ENCODE peak calls at places on chromosomes 1 and 21, in four cellular contexts. Y is dorsolateral prefrontal cortex, F is Calu3, D is epithelial cell of esophagus. X is an unnamed sample.

GRCh38 chr1:229380514-229381160 is 37.8 kb upstream of the CCSAP start:
- DNase-seq in D (no peak), Y (no peak), F (no peak), X (no peak)

GRCh38 chr1:228430243-228430642 is 13.6 kb upstream of the TRIM17 start:
- DNase-seq in D (peak), F (no peak), Y (no peak), X (no peak)

GRCh38 chr1:47827032-47827585 is 170.1 kb downstream of the TRABD2B start:
- DNase-seq in F (no peak), D (no peak), Y (no peak), X (no peak)

GRCh38 chr1:234675561-234675960 is 65.6 kb upstream of the IRF2BP2 start:
- DNase-seq in Y (no peak), D (no peak), F (no peak), X (peak)

GRCh38 chr1:37574834-37575479 is 18.2 kb downstream of the DNALI1 start:
- DNase-seq in F (no peak), Y (no peak), D (peak), X (no peak)

GRCh38 chr1:93114403-93114802 is 35.3 kb downstream of the MTF2 start:
- DNase-seq in Y (no peak), D (peak), F (no peak), X (no peak)

GRCh38 chr1:56578963-56579875 is at the start of gene PLPP3:
- DNase-seq in F (peak), D (peak), Y (peak), X (peak)

GRCh38 chr1:29900086-29900485 is 663.8 kb downstream of the PTPRU start:
- DNase-seq in F (no peak), Y (no peak), D (no peak), X (no peak)

GRCh38 chr1:115112496-115113375 is 23.4 kb upstream of the TSPAN2 start:
- DNase-seq in Y (no peak), D (peak), F (peak), X (no peak)

GRCh38 chr1:29753771-29754607 is 517.7 kb downstream of the PTPRU start:
- DNase-seq in F (no peak), Y (peak), D (no peak), X (no peak)

GRCh38 chr21:34580181-34580700 is 34.7 kb downstream of the RCAN1 start:
- DNase-seq in Y (no peak), D (peak), F (no peak), X (no peak)

DNA sequence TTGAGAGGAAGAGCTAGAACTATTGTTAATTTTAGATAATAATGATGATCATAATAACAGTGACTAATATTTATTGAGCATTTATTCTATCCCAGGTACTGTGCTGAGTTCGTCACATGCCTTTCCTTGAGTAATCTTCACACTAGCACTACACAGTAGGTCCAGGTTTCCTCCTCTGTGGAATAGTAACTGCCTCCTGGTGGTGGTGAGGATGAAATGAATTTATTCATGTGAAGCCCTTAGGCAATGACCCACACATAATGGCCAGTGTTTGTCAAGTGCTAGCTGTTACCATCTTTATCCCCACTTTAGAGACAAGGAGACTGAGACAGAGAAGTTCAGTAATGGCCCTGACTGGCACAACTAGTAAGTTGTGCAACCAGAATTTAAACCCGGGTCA is 5.9 kb downstream of the NIPAL3 start:
- DNase-seq in Y (no peak), D (peak), F (no peak), X (no peak)
- TF ChIP-seq CTCF in Y (no peak), D (no peak), F (no peak), X (no peak)

GRCh38 chr1:83497563-83497962 is 501.4 kb downstream of the TTLL7 start:
- DNase-seq in D (peak), F (no peak), Y (no peak), X (no peak)
- TF ChIP-seq CTCF in D (peak), F (no peak), Y (no peak), X (peak)

DNA sequence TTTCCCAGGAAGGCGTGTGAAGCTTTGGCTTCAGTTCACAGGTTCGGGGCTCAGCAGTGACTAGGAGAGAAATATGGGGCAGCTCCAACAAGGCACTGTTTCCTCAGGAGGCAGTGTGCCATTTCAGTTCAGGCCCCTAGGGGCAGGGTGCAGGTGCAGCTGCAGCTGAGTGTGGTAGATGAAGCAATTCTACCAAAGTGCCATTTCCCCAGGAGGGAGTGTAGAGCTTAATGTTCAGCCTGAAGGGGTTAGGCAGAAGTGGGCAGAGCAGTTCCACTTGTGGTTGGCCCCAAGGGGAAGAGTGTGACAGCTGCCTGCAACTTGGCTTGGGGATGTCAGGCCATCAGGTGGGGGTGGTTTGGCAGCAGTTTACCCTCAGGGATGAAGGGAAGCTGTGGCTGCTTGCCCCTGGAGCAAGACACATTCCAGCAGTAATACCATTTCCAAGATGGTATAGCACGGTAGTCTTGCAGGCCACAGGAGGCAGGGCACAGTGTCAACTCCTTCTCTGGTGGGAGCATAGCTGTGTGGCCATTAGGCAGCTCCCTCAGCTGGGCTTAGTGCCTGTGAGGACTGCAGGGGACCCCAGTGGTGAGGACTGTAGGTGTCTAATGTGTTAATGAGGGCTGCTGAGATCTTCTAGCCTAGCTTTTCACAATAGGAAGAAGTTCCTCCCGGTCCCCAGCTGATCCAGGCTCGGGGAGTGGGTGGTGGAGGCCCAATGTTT is 34.7 kb downstream of the RGSL1 start:
- DNase-seq in Y (no peak), D (peak), F (peak), X (no peak)
- TF ChIP-seq CTCF in Y (no peak), D (peak), F (peak), X (peak)

DNA sequence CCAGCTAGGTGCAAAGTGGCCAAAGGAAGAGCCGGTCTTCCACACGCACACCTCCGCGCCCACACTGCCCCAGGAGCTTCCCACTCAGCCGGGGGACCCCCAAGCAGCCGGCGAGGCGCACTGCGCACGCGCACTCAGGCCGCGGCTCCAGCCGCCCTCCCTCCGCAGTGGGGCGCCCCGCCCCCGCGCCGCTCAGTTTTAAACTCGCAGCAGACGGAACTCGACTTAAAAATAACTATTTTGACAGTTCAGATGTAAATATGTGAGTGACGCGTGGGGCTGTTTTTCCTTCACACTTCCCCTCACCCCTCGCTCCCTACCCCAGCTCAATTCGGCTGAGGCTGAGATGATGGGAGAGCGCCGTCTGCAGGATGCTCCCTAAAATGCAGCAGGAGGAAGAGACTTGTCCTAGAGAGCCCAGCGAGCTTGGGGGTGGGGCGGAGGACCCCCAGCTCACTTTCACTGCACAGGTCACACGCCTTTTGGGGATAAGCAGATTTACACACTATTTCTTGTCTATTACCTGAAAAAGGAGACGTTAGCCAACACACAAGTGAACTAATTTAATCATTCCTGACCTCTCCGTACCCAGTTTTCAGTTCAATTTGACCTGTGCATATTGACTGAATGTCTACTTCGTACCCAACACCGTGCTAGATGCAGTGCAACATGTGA is 8.9 kb upstream of the LEMD1 start:
- DNase-seq in Y (peak), D (peak), F (peak), X (no peak)
- TF ChIP-seq CTCF in Y (peak), D (peak), F (peak), X (peak)

X was measured in D721Med.